ENCODE peak calls at places on chromosomes 11 and 22, in eight cellular contexts. A is HT1080; O is NCI-H2081; R is NCI-H187 treated with DMSO at 0.1 percent for 48 hours; C is neural crest cell; F is ecto neural progenitor cell; L is stimulated activated CD4-positive, alpha-beta T cell treated with anti-CD3 and anti-CD28 coated beads, Interleukin-15, amount 100 ng/mL, for 24 hours; S is kidney tubule cell. T is an unnamed sample.
A peak's percentile ranks its signal among the peaks of the same experiment; 100 is the strongest.

GRCh38 chr11:111500481-111500880 is 11.7 kb downstream of the BTG4 start:
- DNase-seq in A (no peak), O (no peak), R (no peak), C (no peak), F (no peak), L (no peak), S (no peak), T (no peak)

GRCh38 chr11:9060700-9061111 is 30.7 kb downstream of the SCUBE2 start:
- DNase-seq in A (no peak), O (no peak), R (no peak), C (no peak), F (no peak), L (peak; percentile 82), S (no peak), T (no peak)

GRCh38 chr11:33376331-33377099 is 119.3 kb downstream of the HIPK3 start:
- DNase-seq in A (peak; percentile 19), O (peak; percentile 44), R (no peak), C (peak; percentile 25), F (peak; percentile 69), L (peak; percentile 12), S (no peak), T (no peak)

GRCh38 chr11:117723625-117724024 is 73.4 kb downstream of the DSCAML1 start:
- DNase-seq in A (no peak), O (no peak), R (no peak), C (no peak), F (no peak), L (no peak), S (no peak), T (no peak)

GRCh38 chr11:120441592-120441991 is 70.0 kb upstream of the GRIK4 start:
- DNase-seq in A (no peak), O (no peak), R (no peak), C (no peak), F (no peak), L (no peak), S (no peak), T (no peak)

GRCh38 chr11:8243458-8243857 is 20.2 kb downstream of the LMO1 start:
- DNase-seq in A (no peak), O (no peak), R (no peak), C (no peak), F (no peak), L (no peak), S (no peak), T (no peak)

GRCh38 chr22:37996079-37996478 is 11.7 kb upstream of the SOX10 start:
- DNase-seq in A (no peak), O (no peak), R (no peak), C (no peak), F (no peak), L (no peak), S (no peak), T (no peak)

GRCh38 chr11:84947970-84948600 is 679.1 kb downstream of the DLG2 start:
- DNase-seq in A (no peak), O (no peak), R (no peak), C (no peak), F (no peak), L (no peak), S (peak; percentile 6), T (no peak)

GRCh38 chr22:22720724-22721261 is 76.4 kb downstream of the GGTLC2 start:
- DNase-seq in A (no peak), O (no peak), R (no peak), C (no peak), F (no peak), L (no peak), S (peak; percentile 42), T (no peak)